ENCODE peak calls at places on chromosomes 3 and 15, in five cellular contexts. G is GM12878, T is body of pancreas, B is Peyer's patch, U is transverse colon. V is an unnamed sample.
A peak's percentile ranks its signal among the peaks of the same experiment; 100 is the strongest.

GRCh38 chr3:175413926-175414325 is 554.8 kb downstream of the NAALADL2 start:
- DNase-seq in G (no peak), T (no peak), B (no peak), U (no peak), V (no peak)

GRCh38 chr3:172098698-172099494 is 59.5 kb downstream of the FNDC3B start:
- DNase-seq in G (no peak), T (no peak), B (no peak), U (no peak), V (no peak)

GRCh38 chr15:84797212-84797611 is 19.9 kb upstream of the ALPK3 start:
- DNase-seq in G (no peak), T (no peak), B (no peak), U (no peak), V (no peak)

GRCh38 chr3:133895208-133896001 is at the start of gene RAB6B:
- DNase-seq in G (no peak), T (peak; percentile 68), B (peak; percentile 43), U (no peak), V (no peak)

GRCh38 chr15:85000189-85000864 is 18.7 kb downstream of the PDE8A start:
- DNase-seq in G (no peak), T (no peak), B (no peak), U (no peak), V (no peak)

GRCh38 chr3:184145120-184145524 is 10.0 kb downstream of the EIF2B5 start:
- DNase-seq in G (no peak), T (peak; percentile 78), B (peak; percentile 81), U (peak; percentile 66), V (no peak)

GRCh38 chr3:35723480-35724097 is 84.3 kb downstream of the ARPP21 start:
- DNase-seq in G (no peak), T (no peak), B (no peak), U (no peak), V (no peak)

GRCh38 chr3:38984731-38985130 is 67.0 kb downstream of the SCN11A start:
- DNase-seq in G (no peak), T (no peak), B (no peak), U (no peak), V (no peak)

GRCh38 chr15:76150508-76150907 is 90.7 kb downstream of the TMEM266 start:
- DNase-seq in G (no peak), T (peak; percentile 69), B (no peak), U (peak; percentile 14), V (peak; percentile 69)

GRCh38 chr3:132205609-132206008 is 111.6 kb upstream of the ACP3 start:
- DNase-seq in G (no peak), T (no peak), B (no peak), U (no peak), V (no peak)

GRCh38 chr3:125141596-125142417 is 70.7 kb downstream of the SLC12A8 start:
- DNase-seq in G (no peak), T (peak; percentile 49), B (peak; percentile 90), U (peak; percentile 74), V (peak; percentile 73)

GRCh38 chr3:43191116-43191515 is 85.2 kb upstream of the POMGNT2 start:
- DNase-seq in G (no peak), T (no peak), B (no peak), U (no peak), V (no peak)

GRCh38 chr15:63221346-63221745 is 31.9 kb downstream of the RAB8B start:
- DNase-seq in G (no peak), T (no peak), B (peak; percentile 61), U (no peak), V (peak; percentile 60)

GRCh38 chr15:89396723-89397652 is 62.4 kb upstream of the POLG start:
- DNase-seq in G (no peak), T (no peak), B (no peak), U (no peak), V (no peak)

GRCh38 chr3:184314700-184315505 is 497 bp downstream of the EIF4G1 start:
- DNase-seq in G (no peak), T (peak; percentile 88), B (peak; percentile 87), U (peak; percentile 87), V (peak; percentile 88)

GRCh38 chr3:39234705-39235104 is 42.3 kb upstream of the XIRP1 start:
- DNase-seq in G (no peak), T (no peak), B (no peak), U (no peak), V (no peak)

GRCh38 chr15:50262533-50262932 is 3.0 kb downstream of the HDC start:
- DNase-seq in G (no peak), T (no peak), B (peak; percentile 51), U (peak; percentile 16), V (no peak)

GRCh38 chr3:8497582-8497981 is 4.0 kb upstream of the LMCD1 start:
- DNase-seq in G (no peak), T (no peak), B (no peak), U (no peak), V (no peak)

GRCh38 chr3:114706591-114707224 is 412.9 kb downstream of the TIGIT start:
- DNase-seq in G (no peak), T (peak; percentile 62), B (peak; percentile 69), U (no peak), V (peak; percentile 74)

GRCh38 chr15:79593119-79593869 is 161.2 kb downstream of the MINAR1 start:
- DNase-seq in G (no peak), T (no peak), B (no peak), U (no peak), V (no peak)

GRCh38 chr15:42282926-42283325 is 9.7 kb upstream of the TMEM87A start:
- DNase-seq in G (no peak), T (no peak), B (no peak), U (no peak), V (no peak)

GRCh38 chr3:38114052-38114874 is 22.7 kb downstream of the ACAA1 start:
- DNase-seq in G (no peak), T (peak; percentile 4), B (peak; percentile 44), U (no peak), V (peak; percentile 46)

GRCh38 chr15:42493694-42494093 is 1.7 kb upstream of the SNAP23 start:
- DNase-seq in G (no peak), T (no peak), B (no peak), U (no peak), V (no peak)

GRCh38 chr3:154642066-154642619 is 212.2 kb upstream of the GPR149 start:
- DNase-seq in G (no peak), T (no peak), B (no peak), U (no peak), V (no peak)

GRCh38 chr3:130760922-130761321 is 14.3 kb upstream of the PIK3R4 start:
- DNase-seq in G (no peak), T (no peak), B (no peak), U (no peak), V (no peak)

DNA sequence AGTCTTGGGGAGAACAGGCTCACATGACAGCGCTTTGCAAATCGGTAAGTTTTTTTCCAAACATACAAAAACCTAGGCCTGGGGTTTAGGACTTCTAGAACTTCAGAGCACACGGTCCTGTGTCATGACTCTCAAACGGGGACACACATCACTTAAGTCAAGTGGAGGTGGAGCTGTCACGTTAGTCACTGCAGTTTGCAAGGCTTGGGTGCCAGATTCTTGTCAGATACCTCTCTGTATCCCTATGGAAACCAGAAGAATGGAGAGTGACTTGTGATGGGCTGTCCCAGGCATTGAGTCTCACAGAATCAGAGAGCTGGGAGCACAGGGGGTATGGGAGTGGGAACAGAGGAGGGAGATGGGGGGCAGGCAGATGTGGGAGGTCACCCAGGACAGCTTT is 64.8 kb downstream of the DUT start:
- DNase-seq in G (no peak), T (no peak), B (no peak), U (no peak), V (no peak)
- H3K27ac ChIP-seq in G (no peak overlapping the region), T (no peak overlapping the region), B (peak overlapping the region; percentile 35), U (peak overlapping the region; percentile 25), V (no peak overlapping the region)

GRCh38 chr3:177359601-177360357 is 162.5 kb upstream of the TBL1XR1 start:
- DNase-seq in G (peak; percentile 87), T (peak; percentile 97), B (peak; percentile 97), U (peak; percentile 97), V (peak; percentile 94)

GRCh38 chr3:177358085-177358967 is 161.0 kb upstream of the TBL1XR1 start:
- DNase-seq in G (peak; percentile 83), T (peak; percentile 44), B (peak; percentile 85), U (peak; percentile 82), V (peak; percentile 80)

GRCh38 chr3:177361042-177361938 is 164.0 kb upstream of the TBL1XR1 start:
- DNase-seq in G (no peak), T (no peak), B (no peak), U (no peak), V (no peak)

GRCh38 chr3:177357352-177358084 is 160.2 kb upstream of the TBL1XR1 start:
- DNase-seq in G (no peak), T (peak; percentile 32), B (peak; percentile 78), U (peak; percentile 64), V (no peak)

DNA sequence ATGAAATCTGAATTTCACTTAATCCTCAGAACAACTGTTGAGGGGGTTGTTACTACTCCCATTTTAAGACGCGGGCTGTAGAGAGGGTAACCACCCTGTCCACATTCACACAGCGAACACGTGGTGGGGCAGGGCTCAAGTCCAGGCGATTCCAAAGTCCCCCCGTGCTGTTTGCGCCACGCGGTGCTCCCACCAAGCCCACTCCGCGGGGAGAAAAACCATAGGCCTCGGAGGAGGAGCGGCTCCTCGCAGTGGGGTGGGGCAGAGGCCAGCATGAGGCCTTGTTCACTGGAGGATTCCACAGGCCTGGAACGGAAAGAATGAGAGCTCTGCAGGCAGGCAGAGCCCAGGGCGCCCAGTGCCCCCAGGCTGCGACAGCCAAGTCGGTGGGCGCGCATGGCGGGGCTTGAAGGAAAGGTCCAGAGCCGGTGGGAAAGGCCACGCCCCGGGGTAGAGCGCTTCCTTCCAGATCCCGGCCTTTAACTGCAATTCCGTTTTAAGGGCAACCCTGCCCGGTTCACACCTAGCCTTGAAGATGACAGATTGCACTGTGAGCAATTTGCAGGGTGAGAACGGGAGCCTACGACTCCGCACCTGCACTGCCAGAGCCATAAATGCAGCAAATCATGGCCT is 161.8 kb upstream of the TBL1XR1 start:
- DNase-seq in G (no peak), T (peak; percentile 46), B (peak; percentile 83), U (peak; percentile 82), V (peak; percentile 61)
- H3K4me3 ChIP-seq in G (peak overlapping the region; percentile 51), T (no peak overlapping the region), B (peak overlapping the region; percentile 46), U (no peak overlapping the region), V (peak overlapping the region; percentile 27)

GRCh38 chr3:112642912-112643506 is 2.1 kb upstream of the CCDC80 start:
- DNase-seq in G (peak; percentile 46), T (peak; percentile 84), B (peak; percentile 94), U (peak; percentile 82), V (peak; percentile 78)

GRCh38 chr3:112643621-112644236 is 2.8 kb upstream of the CCDC80 start:
- DNase-seq in G (no peak), T (no peak), B (no peak), U (no peak), V (no peak)

GRCh38 chr3:112639451-112640332 is 1.3 kb downstream of the CCDC80 start:
- DNase-seq in G (no peak), T (no peak), B (no peak), U (no peak), V (peak; percentile 53)

GRCh38 chr3:112640333-112640863 is 545 bp downstream of the CCDC80 start:
- DNase-seq in G (no peak), T (no peak), B (no peak), U (no peak), V (no peak)

GRCh38 chr3:112640864-112641751 is at the start of gene CCDC80:
- DNase-seq in G (no peak), T (no peak), B (no peak), U (no peak), V (no peak)
- TF ChIP-seq POLR2A in G (no peak), T (peak; percentile 95), B (no peak), U (peak; percentile 57), V (peak; percentile 31)

DNA sequence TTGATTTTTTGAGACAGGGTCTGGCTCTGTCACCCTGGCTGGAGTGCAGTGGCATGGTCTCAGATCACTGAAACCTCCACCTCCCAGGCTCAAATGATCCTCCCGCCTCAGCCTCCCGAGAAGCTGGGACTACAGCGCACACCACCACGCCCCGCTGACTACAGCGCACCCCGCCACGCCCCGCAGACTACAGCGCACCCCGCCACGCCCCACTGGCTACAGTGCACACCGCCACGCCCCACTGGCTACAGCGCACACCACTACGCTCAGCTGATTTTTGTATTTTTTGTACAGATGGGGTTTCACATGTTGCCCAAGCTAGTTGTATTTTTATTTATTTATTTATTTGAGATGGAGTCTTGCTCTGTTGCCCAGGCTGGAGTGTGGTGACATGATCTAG is 35.6 kb downstream of the SLC51A start:
- DNase-seq in G (no peak), T (no peak), B (no peak), U (no peak), V (no peak)
- H3K27ac ChIP-seq in G (no peak overlapping the region), T (no peak overlapping the region), B (no peak overlapping the region), U (no peak overlapping the region), V (no peak overlapping the region)